ENCODE peak calls at places on chromosome 15, in nine cellular contexts. E, A, W, Q, J, F, V, R and C are unnamed samples.

GRCh38 chr15:35557544-35557943 is 11.6 kb upstream of the DPH6 start:
- DNase-seq in R (peak), A (no peak), J (no peak), F (peak), E (no peak), W (no peak), Q (peak), V (peak), C (peak)

GRCh38 chr15:39331584-39331983 is 249.3 kb upstream of the THBS1 start:
- DNase-seq in J (no peak), E (no peak), A (no peak), Q (no peak), F (no peak), R (no peak), V (no peak), W (no peak), C (no peak)

GRCh38 chr15:68852466-68852865 is 31.8 kb upstream of the ANP32A start:
- DNase-seq in E (no peak), F (no peak), A (no peak), W (no peak), J (no peak), V (no peak), R (no peak), Q (no peak), C (no peak)

GRCh38 chr15:56243117-56243773 is 434 bp downstream of the RFX7 start:
- DNase-seq in E (peak), J (no peak), V (peak), Q (peak), W (no peak), A (peak), R (peak), F (peak), C (peak)

GRCh38 chr15:77574521-77575202 is 58.0 kb downstream of the LINGO1 start:
- DNase-seq in W (no peak), V (no peak), Q (no peak), J (no peak), E (no peak), F (no peak), R (no peak), A (no peak), C (no peak)

GRCh38 chr15:51267714-51268105 is 70.7 kb downstream of the CYP19A1 start:
- DNase-seq in V (peak), W (no peak), Q (peak), E (peak), A (no peak), J (no peak), F (no peak), R (no peak), C (no peak)

GRCh38 chr15:69189157-69189556 is 28.7 kb downstream of the GLCE start:
- DNase-seq in V (no peak), R (no peak), W (no peak), A (no peak), E (no peak), F (no peak), J (no peak), Q (no peak), C (no peak)

GRCh38 chr15:95734422-95735316 is 595.8 kb upstream of the NR2F2 start:
- DNase-seq in W (no peak), E (no peak), V (no peak), R (no peak), J (no peak), Q (no peak), A (no peak), F (peak), C (no peak)

DNA sequence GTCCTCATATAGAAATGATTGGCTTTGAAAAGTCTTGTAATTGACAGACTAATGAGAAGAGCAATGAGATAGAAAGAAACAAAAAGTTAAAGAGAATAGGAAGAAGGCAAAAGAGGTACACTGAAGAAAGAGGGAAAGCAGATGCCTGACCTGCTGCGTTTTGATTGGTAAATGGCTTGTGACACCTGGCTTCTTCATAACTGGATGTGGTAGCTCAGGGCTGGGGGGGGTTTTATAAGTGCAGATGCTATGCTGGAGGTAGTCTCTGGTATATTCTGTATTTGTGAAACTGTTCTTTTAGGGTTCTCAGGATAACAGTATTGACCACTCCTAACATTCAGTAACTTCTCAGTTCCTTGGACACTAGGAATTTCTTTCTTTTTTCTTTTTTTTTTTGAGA is 1.4 kb downstream of the STARD9 start:
- DNase-seq in V (no peak), E (no peak), A (no peak), R (no peak), J (no peak), W (no peak), Q (no peak), F (no peak), C (no peak)
- H3K4me3 ChIP-seq in V (no peak), E (peak), A (no peak), R (peak), J (no peak), W (no peak), Q (no peak), F (peak), C (peak)

DNA sequence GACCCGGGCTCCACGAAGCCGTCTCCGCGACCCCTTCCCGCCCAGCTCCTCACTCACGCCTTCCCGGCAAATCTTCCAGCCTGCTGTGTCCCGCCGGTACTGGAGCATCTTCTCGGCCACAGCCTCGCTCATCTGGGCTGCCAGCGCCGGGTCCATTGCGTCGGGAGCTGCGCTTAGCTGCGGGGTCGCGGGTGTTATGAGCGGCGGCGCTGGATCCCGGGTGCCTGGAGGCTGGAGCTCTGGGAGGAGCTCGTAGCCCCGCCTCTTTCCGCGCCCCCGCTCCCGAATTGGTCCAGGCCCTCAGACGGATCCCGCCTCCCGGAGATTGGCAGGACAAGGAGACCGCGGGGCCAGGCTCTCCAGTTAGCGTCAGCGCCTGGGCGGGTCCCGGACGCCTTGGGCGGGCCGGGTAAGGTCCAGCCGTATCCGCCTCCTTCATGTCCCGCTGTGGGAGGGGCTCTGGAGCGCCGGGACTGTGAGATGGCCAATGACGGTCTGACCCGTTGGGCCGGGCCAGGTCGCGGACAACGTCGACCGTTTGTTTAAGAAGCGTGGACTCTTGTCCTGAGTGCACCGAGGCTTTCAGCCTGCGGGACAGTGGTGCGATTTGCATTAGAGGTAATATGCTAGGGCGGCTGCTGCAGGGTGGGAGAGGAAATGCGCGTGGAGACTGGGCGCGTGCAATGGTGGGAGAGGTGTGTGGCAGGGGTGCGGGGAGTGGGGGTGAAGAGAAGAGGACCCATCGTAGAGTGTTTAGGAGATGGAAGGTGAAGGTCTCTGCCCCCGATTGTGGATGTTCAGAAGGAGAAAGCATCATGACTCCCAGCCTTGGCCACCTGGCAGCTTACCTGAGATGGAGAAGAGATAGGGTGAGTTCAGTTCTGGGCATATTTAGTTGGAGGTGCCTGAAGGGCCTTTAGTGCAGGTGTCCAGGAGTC is at the start of gene STARD5:
- DNase-seq in V (peak), J (peak), E (peak), F (peak), W (peak), R (peak), Q (peak), A (peak), C (peak)
- H3K4me3 ChIP-seq in V (peak), J (peak), E (peak), F (peak), W (peak), R (peak), Q (peak), A (peak), C (peak)

GRCh38 chr15:71691322-71691699 is 119.0 kb upstream of the NR2E3 start:
- DNase-seq in F (no peak), R (no peak), V (no peak), E (no peak), A (no peak), W (no peak), Q (no peak), J (no peak), C (no peak)
- H3K4me3 ChIP-seq in F (no peak), R (no peak), V (no peak), E (no peak), A (no peak), W (no peak), Q (no peak), J (no peak), C (no peak)

GRCh38 chr15:25884354-25884753 is 21.2 kb upstream of the ATP10A start:
- DNase-seq in Q (no peak), R (no peak), F (no peak), J (no peak), V (no peak), E (no peak), W (no peak), A (no peak), C (no peak)
- H3K4me3 ChIP-seq in Q (no peak), R (no peak), F (no peak), J (no peak), V (no peak), E (no peak), W (no peak), A (no peak), C (no peak)

DNA sequence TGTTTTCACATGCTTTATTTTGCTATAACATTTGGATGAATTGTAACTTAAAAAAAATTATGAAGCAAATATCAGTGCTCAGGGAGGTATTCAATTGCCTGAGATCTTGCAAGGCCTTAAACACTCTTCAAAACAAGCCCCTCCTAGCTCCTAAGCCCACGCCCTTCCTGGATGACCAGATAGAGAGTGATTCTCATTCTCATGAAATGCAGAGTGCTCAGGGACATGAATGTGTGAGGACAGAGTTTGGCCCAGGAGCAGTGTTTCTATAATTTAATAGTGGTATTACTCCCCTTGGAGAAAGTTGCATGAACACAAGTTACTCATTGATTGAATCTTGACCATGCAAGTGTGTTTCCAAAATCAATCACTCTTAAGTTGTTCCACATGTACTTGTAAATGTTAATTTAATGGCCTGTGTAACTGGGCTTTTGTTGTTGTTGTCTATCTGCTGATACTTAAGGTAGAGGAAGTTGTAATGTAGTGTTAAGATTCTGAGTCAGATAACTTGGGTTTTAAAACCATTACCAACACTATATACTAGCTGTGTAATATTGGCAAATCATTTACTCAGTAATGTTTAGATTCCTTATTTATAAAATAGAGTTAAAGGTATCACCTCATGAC is 181.6 kb downstream of the ADAMTSL3 start:
- DNase-seq in F (no peak), W (no peak), A (no peak), R (no peak), E (no peak), J (no peak), V (no peak), Q (no peak), C (peak)
- H3K4me3 ChIP-seq in F (no peak), W (no peak), A (no peak), R (no peak), E (no peak), J (no peak), V (no peak), Q (no peak), C (no peak)

GRCh38 chr15:85622432-85622831 is 172.3 kb downstream of the KLHL25 start:
- DNase-seq in W (no peak), R (peak), Q (no peak), E (no peak), V (no peak), A (no peak), F (peak), J (no peak), C (no peak)
- H3K4me3 ChIP-seq in W (no peak), R (peak), Q (no peak), E (peak), V (no peak), A (no peak), F (peak), J (peak), C (peak)

GRCh38 chr15:78942741-78943140 is 2.1 kb downstream of the CTSH start:
- DNase-seq in E (no peak), W (no peak), R (no peak), J (no peak), Q (no peak), V (no peak), F (no peak), A (no peak), C (no peak)
- H3K4me3 ChIP-seq in E (peak), W (no peak), R (no peak), J (no peak), Q (no peak), V (no peak), F (no peak), A (no peak), C (no peak)

GRCh38 chr15:60375255-60375809 is 22.5 kb downstream of the ANXA2 start:
- DNase-seq in R (no peak), F (no peak), Q (no peak), A (no peak), E (no peak), W (no peak), J (no peak), V (no peak), C (no peak)
- H3K4me3 ChIP-seq in R (peak), F (no peak), Q (peak), A (no peak), E (no peak), W (no peak), J (no peak), V (no peak), C (peak)

DNA sequence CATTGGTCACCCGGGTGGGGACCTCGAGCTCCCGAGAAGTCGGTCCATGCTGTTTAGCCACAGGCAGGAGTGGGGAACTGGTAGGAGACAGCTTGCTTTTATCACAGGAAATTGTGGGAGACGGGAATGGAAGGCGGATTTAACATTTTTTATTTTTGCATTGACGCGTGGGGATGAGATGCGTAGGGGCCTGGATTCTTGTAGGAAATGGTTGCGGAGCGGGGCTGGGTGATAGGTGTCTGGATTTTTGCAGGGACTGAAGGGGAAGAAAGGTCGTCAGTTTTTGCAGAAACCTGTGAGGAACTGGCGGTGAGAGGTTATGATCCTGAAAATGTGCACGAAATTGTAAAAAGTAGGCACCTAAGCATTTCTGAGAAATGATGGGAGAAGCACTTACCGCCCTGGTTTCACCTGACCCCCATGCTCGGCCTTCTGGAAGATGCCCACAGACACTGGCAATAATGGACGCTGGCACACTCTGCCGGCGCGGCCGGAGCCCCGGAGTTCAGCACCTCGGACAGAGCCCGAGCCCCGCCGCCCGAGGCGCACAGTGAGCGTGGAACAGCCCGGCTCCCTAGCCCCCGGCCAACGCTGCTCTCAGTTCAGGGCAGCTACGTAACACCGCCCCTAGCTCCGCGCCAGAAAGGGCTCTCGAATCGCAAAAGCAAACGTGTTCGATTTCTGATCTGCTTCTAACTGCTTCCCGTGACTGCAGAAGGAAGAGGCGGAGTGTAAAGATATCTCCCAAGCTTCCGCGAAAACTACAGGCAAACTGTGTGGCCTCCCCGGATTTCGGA is 928 bp downstream of the ANKRD34C start:
- DNase-seq in E (peak), W (peak), A (peak), Q (peak), R (peak), J (no peak), F (peak), V (peak), C (peak)
- H3K4me3 ChIP-seq in E (peak), W (no peak), A (no peak), Q (no peak), R (no peak), J (no peak), F (no peak), V (no peak), C (no peak)